ENCODE peak calls at places on chromosomes 3 and 15, in seven cellular contexts. Z, K, L, Q, G, F and T are unnamed samples.

GRCh38 chr3:38834110-38834509 is 18.1 kb upstream of the SCN10A start:
- DNase-seq in F (peak), L (no peak), Z (peak), Q (no peak), G (peak), K (peak), T (no peak)

GRCh38 chr3:101065962-101066361 is 72.7 kb upstream of the ABI3BP start:
- DNase-seq in Z (peak), Q (no peak), F (no peak), L (no peak), G (peak), K (no peak), T (no peak)

GRCh38 chr3:149080699-149081091 is 5.6 kb downstream of the HLTF start:
- DNase-seq in Z (peak), L (no peak), G (peak), Q (no peak), K (no peak), F (no peak), T (no peak)

GRCh38 chr3:128491900-128492352 is 1.1 kb downstream of the GATA2 start:
- DNase-seq in Q (no peak), K (no peak), F (no peak), G (peak), Z (peak), L (no peak), T (no peak)

GRCh38 chr15:40398413-40398873 is 7.2 kb upstream of the IVD start:
- DNase-seq in Z (no peak), F (no peak), Q (no peak), L (no peak), K (no peak), G (no peak), T (no peak)

GRCh38 chr15:39944711-39945110 is 10.8 kb downstream of the EIF2AK4 start:
- DNase-seq in F (no peak), Q (no peak), Z (peak), K (no peak), L (no peak), G (peak), T (no peak)

GRCh38 chr3:99342374-99342773 is 296.0 kb upstream of the COL8A1 start:
- DNase-seq in G (no peak), L (no peak), K (no peak), F (no peak), Q (no peak), Z (no peak), T (no peak)

GRCh38 chr15:99211926-99212325 is 37.5 kb downstream of the TTC23 start:
- DNase-seq in G (peak), K (no peak), Q (no peak), Z (peak), L (no peak), F (no peak), T (no peak)

GRCh38 chr3:17195856-17196604 is 311.3 kb downstream of the PLCL2 start:
- DNase-seq in K (no peak), Q (no peak), F (no peak), Z (peak), G (peak), L (peak), T (no peak)

GRCh38 chr15:27573800-27574485 is 525.2 kb downstream of the OCA2 start:
- DNase-seq in F (no peak), Z (no peak), K (no peak), Q (no peak), G (no peak), L (no peak), T (no peak)

GRCh38 chr15:75508741-75509532 is 57.4 kb upstream of the SIN3A start:
- DNase-seq in Q (peak), F (no peak), G (peak), L (peak), K (no peak), Z (peak), T (peak)

GRCh38 chr3:181851063-181851462 is 139.3 kb downstream of the SOX2 start:
- DNase-seq in K (no peak), G (no peak), F (no peak), L (no peak), Z (peak), Q (no peak), T (no peak)

GRCh38 chr3:127053979-127054378 is 71.1 kb downstream of the PLXNA1 start:
- DNase-seq in F (peak), K (no peak), Z (no peak), Q (no peak), G (no peak), L (no peak), T (no peak)

GRCh38 chr3:10758304-10759037 is 57.6 kb upstream of the SLC6A11 start:
- DNase-seq in Q (peak), K (no peak), G (peak), L (no peak), F (peak), Z (peak), T (peak)

GRCh38 chr3:185865277-185865676 is 40.4 kb upstream of the IGF2BP2 start:
- DNase-seq in Z (no peak), L (no peak), F (no peak), Q (no peak), K (no peak), G (no peak), T (no peak)

GRCh38 chr15:48722764-48723661 is 77.5 kb upstream of the FBN1 start:
- DNase-seq in F (no peak), Z (peak), K (no peak), G (peak), Q (no peak), L (no peak), T (no peak)

GRCh38 chr3:47578119-47578630 is 490 bp downstream of the CSPG5 start:
- DNase-seq in L (peak), K (peak), Q (peak), F (peak), G (no peak), Z (no peak), T (no peak)

GRCh38 chr3:114179575-114179974 is 723 bp upstream of the DRD3 start:
- DNase-seq in K (no peak), Q (no peak), Z (peak), L (no peak), F (no peak), G (peak), T (no peak)

GRCh38 chr3:111882799-111883198 is 23.7 kb downstream of the PHLDB2 start:
- DNase-seq in K (no peak), L (peak), Q (no peak), G (no peak), F (no peak), Z (no peak), T (no peak)

GRCh38 chr3:38985981-38986380 is 65.8 kb downstream of the SCN11A start:
- DNase-seq in K (no peak), G (no peak), Z (no peak), F (no peak), L (no peak), Q (no peak), T (no peak)

GRCh38 chr3:187979543-187979942 is 174.4 kb upstream of the LPP start:
- DNase-seq in G (no peak), Z (no peak), L (no peak), K (no peak), F (no peak), Q (peak), T (peak)

GRCh38 chr15:68277131-68277604 is 377 bp upstream of the FEM1B start:
- DNase-seq in F (no peak), K (no peak), Q (no peak), L (no peak), G (peak), Z (peak), T (no peak)

GRCh38 chr3:116939091-116939490 is 229.5 kb downstream of the TUSC7 start:
- DNase-seq in F (no peak), Q (no peak), K (no peak), L (no peak), Z (no peak), G (no peak), T (no peak)
- H3K4me3 ChIP-seq in F (no peak), Q (no peak), K (no peak), L (no peak), Z (no peak), G (no peak), T (no peak)

GRCh38 chr3:195118671-195119070 is 152.3 kb downstream of the XXYLT1 start:
- DNase-seq in Q (no peak), Z (no peak), L (no peak), F (no peak), G (peak), K (no peak), T (no peak)
- H3K4me3 ChIP-seq in Q (no peak), Z (no peak), L (no peak), F (no peak), G (no peak), K (no peak), T (no peak)

GRCh38 chr3:63966007-63966406 is 53.8 kb upstream of the SCAANT1 start:
- DNase-seq in Q (no peak), F (no peak), K (no peak), L (no peak), Z (no peak), G (no peak), T (no peak)

GRCh38 chr3:63966871-63967270 is 54.7 kb upstream of the SCAANT1 start:
- DNase-seq in Q (no peak), Z (no peak), G (no peak), L (no peak), K (no peak), F (no peak), T (no peak)

GRCh38 chr3:63969866-63970265 is 53.4 kb downstream of the PSMD6 start:
- DNase-seq in F (no peak), Q (no peak), L (no peak), Z (no peak), G (no peak), K (no peak), T (no peak)

GRCh38 chr3:63968612-63969350 is 54.5 kb downstream of the PSMD6 start:
- DNase-seq in K (no peak), G (no peak), Z (peak), Q (peak), L (no peak), F (no peak), T (no peak)

DNA sequence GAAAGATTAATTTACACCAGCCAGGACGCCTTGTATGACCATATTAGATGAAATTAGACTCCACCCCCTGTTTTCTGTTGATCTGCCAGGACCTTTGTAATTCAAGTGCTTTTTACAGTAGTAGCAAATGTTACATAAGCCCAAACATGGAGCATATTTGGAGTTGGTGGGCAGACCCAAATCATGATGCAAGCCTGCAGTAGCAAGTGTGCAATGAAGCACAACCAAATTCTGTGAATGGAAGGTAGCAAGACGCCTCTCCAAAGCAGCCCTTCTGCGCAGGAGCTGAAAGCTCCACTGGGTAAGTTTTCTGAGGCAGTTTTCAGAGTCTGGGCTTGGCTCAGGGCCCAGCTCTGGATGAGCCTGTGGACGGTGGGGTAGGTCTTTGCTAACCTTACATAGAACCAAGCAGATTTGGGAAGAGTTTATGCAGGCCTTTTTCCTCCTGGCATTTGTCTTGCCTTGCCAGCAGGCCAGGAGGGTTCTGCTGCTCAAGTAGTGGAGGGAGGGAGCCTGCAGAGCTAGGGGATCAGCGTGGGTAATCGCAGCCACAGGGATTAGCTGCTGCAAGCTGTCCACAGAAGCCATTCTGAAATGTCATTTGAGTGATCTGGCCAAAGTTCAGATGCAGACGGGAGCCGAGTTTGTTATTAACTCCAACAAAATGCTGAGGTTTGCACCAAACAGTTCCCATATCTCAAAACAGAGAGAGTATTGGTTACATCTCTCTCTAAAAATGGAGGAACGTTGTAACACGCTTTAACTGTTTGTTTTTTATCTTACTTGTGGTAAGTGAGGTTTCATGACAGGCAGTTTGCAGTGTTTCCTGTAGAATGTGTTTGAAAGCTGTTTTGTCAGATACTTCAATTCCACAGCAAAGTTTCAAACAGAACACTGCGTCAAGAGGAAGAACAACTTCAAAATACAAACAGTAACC is 55.4 kb downstream of the PSMD6 start:
- DNase-seq in K (peak), Z (peak), F (no peak), G (peak), Q (peak), L (peak), T (peak)
- H3K4me3 ChIP-seq in K (peak), Z (peak), F (no peak), G (peak), Q (peak), L (peak), T (peak)

GRCh38 chr3:97742036-97742435 is 22.5 kb upstream of the ARL6 start:
- DNase-seq in Q (no peak), F (no peak), G (no peak), Z (no peak), L (no peak), K (no peak), T (no peak)
- H3K4me3 ChIP-seq in Q (no peak), F (no peak), G (no peak), Z (no peak), L (no peak), K (no peak), T (no peak)

DNA sequence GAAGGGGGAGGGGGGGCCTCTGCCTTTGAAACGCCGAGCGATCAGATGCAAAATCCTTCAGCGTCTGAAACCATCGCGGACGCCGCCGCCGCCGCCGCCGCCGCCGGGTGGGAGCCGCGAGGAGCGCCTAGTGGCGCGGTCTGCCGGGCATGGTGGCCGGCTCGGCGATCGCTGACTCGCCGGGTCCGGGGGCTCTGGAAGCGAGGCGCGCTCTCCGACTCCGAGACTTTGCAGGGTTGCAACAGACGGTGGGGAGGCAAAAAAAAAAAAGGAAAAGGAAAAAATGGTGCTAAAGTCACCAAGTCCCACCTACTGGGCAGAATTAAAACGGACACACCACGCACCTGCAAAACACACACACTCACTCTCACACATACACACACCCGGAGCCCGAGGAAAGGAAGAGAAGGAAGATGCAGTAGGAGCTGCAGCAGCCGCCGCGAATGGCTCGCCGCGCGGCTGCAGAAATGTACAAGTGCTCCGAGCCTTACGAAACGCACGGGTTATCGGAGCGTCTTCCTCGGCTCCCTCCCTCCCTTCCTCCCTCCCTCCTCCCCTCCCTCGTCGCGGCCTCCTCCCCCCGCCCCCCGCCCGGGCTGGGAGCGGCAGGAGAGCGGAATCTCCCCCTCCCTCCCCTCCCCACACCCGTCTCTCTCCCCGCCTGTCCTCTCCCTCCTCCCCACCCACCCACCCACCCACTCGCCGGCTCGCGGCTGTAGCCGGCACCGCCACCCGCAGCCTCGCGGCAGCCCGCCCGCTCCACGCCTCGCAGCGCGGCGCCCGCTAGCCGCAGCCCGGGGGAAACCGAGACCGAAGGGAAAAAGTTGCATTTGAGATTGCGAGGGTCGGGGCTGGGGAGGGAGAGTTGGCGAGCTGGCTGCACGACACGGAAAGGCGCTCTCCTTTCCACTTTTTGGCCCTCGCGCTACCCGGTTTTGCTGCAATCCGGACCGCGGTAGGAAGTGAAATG is at the start of gene NTRK3:
- DNase-seq in G (peak), L (no peak), F (no peak), Q (no peak), Z (peak), K (no peak), T (no peak)
- H3K4me3 ChIP-seq in G (peak), L (peak), F (peak), Q (no peak), Z (peak), K (peak), T (no peak)

GRCh38 chr15:57708047-57708446 is 1.5 kb downstream of the POLR2M start:
- DNase-seq in Q (no peak), F (no peak), Z (peak), K (no peak), L (no peak), G (peak), T (no peak)
- H3K4me3 ChIP-seq in Q (peak), F (peak), Z (peak), K (peak), L (peak), G (peak), T (peak)